ENCODE peak calls at places on chromosomes 7 and 10, in five cellular contexts. S, B, P, Y and G are unnamed samples.
A peak's percentile ranks its signal among the peaks of the same experiment; 100 is the strongest.

GRCh38 chr10:117004627-117005453 is at the start of gene SHTN1:
- DNase-seq in Y (no peak), B (peak; percentile 93), P (peak; percentile 70), S (peak; percentile 79), G (peak; percentile 88)

GRCh38 chr7:18684899-18685298 is 189.3 kb downstream of the HDAC9 start:
- DNase-seq in P (no peak), S (no peak), Y (no peak), B (no peak), G (no peak)

GRCh38 chr7:148129023-148129422 is 461.5 kb upstream of the C7orf33 start:
- DNase-seq in Y (no peak), P (no peak), S (no peak), B (no peak), G (no peak)

GRCh38 chr7:81812514-81813472 is 42.9 kb upstream of the HGF start:
- DNase-seq in B (no peak), P (no peak), S (no peak), Y (no peak), G (no peak)

GRCh38 chr7:117950601-117951278 is 77.5 kb upstream of the CTTNBP2 start:
- DNase-seq in P (no peak), Y (no peak), B (peak; percentile 34), S (no peak), G (peak; percentile 61)

GRCh38 chr10:78203915-78204818 is 170.5 kb downstream of the RPS24 start:
- DNase-seq in P (no peak), Y (no peak), B (peak; percentile 81), S (peak; percentile 45), G (no peak)

GRCh38 chr10:128275405-128275804 is 149.2 kb upstream of the MKI67 start:
- DNase-seq in B (no peak), P (no peak), S (no peak), Y (no peak), G (no peak)

GRCh38 chr10:120598377-120598776 is 141.3 kb downstream of the PLPP4 start:
- DNase-seq in B (no peak), S (no peak), P (peak; percentile 36), Y (no peak), G (peak; percentile 21)

GRCh38 chr7:150940446-150941102 is 37.5 kb downstream of the KCNH2 start:
- DNase-seq in S (no peak), Y (no peak), P (no peak), B (no peak), G (no peak)

GRCh38 chr10:74923556-74923955 is 97.2 kb downstream of the KAT6B start:
- DNase-seq in S (peak; percentile 32), Y (peak; percentile 5), B (no peak), P (no peak), G (peak; percentile 52)

GRCh38 chr7:98238976-98239375 is 13.1 kb downstream of the TECPR1 start:
- DNase-seq in S (peak; percentile 17), P (no peak), Y (no peak), B (no peak), G (no peak)

GRCh38 chr10:18332048-18332447 is 191.8 kb downstream of the CACNB2 start:
- DNase-seq in B (no peak), P (no peak), S (peak; percentile 7), Y (no peak), G (no peak)

GRCh38 chr7:155702616-155703015 is 58.2 kb downstream of the RBM33 start:
- DNase-seq in P (no peak), B (no peak), S (peak; percentile 13), Y (no peak), G (peak; percentile 82)

DNA sequence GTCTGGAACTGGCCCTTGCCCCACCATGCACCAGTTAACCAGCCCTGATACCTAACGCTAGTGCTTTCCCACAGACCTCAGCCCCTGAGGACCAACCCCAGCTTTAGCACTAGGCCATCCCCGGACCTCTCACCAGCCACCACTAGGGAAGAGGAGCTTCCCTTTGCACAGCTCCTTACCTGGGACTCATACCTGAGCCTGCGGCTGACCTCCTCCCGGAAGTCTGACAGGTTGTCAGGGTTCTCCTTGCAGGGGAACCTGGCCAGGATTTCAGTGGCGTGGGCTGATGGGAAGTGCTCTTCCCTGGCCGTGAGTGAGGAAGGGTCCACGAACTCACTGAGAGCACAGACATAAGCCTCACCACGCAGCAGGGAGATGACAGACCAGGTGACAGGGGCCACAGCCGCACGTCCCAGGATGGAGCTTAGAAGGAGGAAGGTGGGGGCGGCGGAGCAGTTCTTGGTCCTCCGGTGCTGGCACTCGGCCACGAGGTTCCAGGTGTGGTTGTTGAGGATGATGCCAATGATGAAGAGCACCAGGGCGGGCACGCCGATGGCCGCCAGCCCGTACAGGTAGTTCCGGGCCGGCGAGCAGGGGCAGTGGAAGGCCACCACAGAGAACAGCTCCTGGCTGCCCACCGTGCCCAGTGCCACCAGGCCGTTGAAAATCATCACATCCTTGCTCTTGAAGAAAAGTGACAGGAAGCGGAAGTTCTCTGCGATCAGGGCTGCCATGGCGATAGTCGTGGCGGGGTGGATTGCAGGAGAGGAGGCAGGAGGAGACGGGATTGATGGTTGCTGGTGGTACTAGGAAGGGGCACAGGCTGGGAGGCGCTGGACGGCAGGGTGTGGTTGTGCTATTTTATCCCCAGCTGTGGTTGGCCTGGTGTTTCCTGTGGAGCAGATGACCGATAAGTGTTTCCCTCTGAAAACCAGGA is 2.7 kb downstream of the CALHM2 start:
- DNase-seq in P (no peak), Y (no peak), S (peak; percentile 30), B (no peak), G (no peak)
- H3K4me3 ChIP-seq in P (no peak overlapping the region), Y (no peak overlapping the region), S (peak overlapping the region; percentile 90), B (no peak overlapping the region), G (no peak overlapping the region)

GRCh38 chr7:140883378-140883777 is 41.4 kb downstream of the BRAF start:
- DNase-seq in P (no peak), Y (no peak), B (no peak), S (no peak), G (no peak)

GRCh38 chr7:140889645-140890044 is 35.1 kb downstream of the BRAF start:
- DNase-seq in S (no peak), P (no peak), B (no peak), Y (no peak), G (no peak)

GRCh38 chr7:140889150-140889549 is 35.6 kb downstream of the BRAF start:
- DNase-seq in S (no peak), P (no peak), Y (no peak), B (no peak), G (no peak)

GRCh38 chr7:140885735-140886334 is 38.9 kb downstream of the BRAF start:
- DNase-seq in B (no peak), P (no peak), S (no peak), Y (no peak), G (no peak)

GRCh38 chr7:140888087-140888486 is 36.6 kb downstream of the BRAF start:
- DNase-seq in S (no peak), Y (no peak), P (no peak), B (no peak), G (peak; percentile 64)
- TF ChIP-seq EZH2phosphoT487 in S (no peak), Y (no peak), P (no peak), B (no peak), G (no peak)

GRCh38 chr10:65143723-65144122 is 1622.5 kb downstream of the REEP3 start:
- DNase-seq in P (no peak), Y (no peak), S (no peak), B (no peak), G (no peak)

GRCh38 chr10:65142641-65143435 is 1621.6 kb downstream of the REEP3 start:
- DNase-seq in Y (no peak), S (no peak), P (no peak), B (no peak), G (peak; percentile 91)
- H3K4me2 ChIP-seq in Y (no peak overlapping the region), S (no peak overlapping the region), P (no peak overlapping the region), B (no peak overlapping the region), G (peak overlapping the region; percentile 38)

DNA sequence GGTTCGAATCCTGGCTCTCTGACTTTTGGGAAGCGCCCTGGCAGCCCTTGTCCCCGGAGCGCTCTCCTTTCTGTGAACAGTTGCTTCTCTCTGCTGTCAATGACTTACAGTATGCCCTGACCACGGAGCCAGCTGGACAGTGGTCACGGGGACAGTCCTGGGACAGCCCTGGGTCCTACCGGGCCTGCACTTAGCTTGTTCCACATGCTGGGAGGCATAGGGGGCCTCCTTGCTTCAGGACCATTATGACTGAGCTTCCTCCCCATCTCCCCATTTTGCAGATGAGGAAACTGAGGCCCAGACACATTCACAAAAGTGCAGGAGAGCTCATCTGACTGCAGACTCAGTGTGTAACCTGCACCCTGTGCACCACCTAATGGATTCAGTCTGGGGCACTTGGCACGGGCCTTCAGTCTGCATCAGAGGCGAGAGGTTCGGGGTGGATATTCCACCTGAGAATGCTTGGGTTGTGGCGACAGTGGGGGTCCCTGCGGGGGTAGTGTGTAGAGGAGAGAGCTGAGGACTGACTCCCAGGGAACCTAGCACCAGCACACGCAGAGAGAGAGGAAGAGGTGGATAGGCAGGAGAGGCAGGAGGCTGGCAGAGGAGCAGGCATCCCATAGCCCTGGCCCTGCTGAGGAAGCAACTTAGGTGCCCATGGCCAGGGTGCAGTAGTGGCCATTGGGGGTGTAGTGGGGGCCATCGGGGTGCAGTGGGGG is 1.6 kb downstream of the DOCK1 start:
- DNase-seq in Y (no peak), B (no peak), S (no peak), P (no peak), G (no peak)
- H3K4me3 ChIP-seq in Y (no peak overlapping the region), B (peak overlapping the region; percentile 90), S (peak overlapping the region; percentile 84), P (peak overlapping the region; percentile 97), G (peak overlapping the region; percentile 73)

GRCh38 chr7:123747620-123748141 is 1.1 kb downstream of the WASL start:
- DNase-seq in P (peak; percentile 75), Y (peak; percentile 30), B (peak; percentile 77), S (peak; percentile 73), G (peak; percentile 79)
- TF ChIP-seq EZH2phosphoT487 in P (no peak), Y (no peak), B (no peak), S (no peak), G (no peak)

DNA sequence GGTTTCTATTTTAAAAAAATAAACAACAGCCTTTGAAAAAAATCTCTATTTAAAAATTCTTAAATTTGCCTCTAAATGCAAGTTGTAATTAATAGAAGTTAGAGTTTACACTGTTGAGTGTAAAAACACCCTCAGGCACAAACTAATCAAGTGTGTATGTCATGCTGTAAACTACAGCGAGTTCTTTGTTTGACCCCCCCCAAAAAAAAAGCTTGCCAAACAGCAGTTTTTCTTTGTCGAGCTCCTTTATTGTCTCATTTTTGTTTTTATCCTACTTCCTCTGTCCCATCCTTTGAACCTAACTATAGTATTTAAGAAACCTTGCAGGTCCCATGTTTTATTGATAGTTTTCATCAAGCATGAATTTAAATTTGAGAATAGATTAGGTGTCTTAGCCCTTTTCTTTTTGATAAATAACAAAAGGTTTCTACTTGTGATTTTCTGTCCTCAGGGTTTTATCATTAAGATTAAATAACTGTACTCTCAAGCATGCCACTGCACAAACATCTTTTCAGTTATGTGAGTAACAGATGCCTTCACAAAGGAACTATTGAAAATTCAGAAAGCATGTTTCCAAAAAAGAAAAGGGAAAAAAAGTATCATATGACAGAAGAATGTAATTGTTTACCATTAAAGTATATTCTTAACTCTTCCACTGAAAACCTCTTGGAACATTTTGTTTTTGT is 176.0 kb downstream of the ARID5B start:
- DNase-seq in Y (no peak), S (no peak), P (no peak), B (no peak), G (no peak)
- H3K4me2 ChIP-seq in Y (no peak overlapping the region), S (peak overlapping the region; percentile 50), P (no peak overlapping the region), B (no peak overlapping the region), G (peak overlapping the region; percentile 67)

DNA sequence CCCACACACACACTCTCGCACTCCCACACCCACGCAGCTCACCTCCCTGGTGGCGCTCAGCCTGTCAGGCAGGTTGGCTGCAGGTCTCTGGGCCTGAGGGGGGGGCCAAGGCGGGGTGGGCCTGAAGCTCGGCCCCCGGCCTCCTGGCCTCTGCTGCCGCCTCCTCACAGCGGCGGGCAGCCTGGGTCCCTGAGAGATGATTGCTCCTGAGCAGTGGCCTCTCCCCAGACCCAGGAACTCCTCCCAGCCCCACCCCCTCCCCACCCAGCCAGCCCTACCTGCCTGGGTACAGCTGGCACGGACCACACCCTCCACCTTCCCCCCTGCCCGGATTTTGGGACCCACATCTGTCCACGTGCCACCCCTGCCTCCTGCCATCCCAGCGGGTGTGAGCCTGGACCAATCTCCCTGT is 4.6 kb upstream of the TMEM184A start:
- DNase-seq in S (no peak), B (no peak), P (no peak), Y (no peak), G (no peak)
- H3K4me3 ChIP-seq in S (no peak overlapping the region), B (no peak overlapping the region), P (no peak overlapping the region), Y (no peak overlapping the region), G (no peak overlapping the region)